ENCODE peak calls at places on chromosomes 13 and 19, in five cellular contexts. L, J, D, F and Q are unnamed samples.

GRCh38 chr13:80339841-80340642 is 884 bp downstream of the SPRY2 start:
- DNase-seq in L (peak; percentile 46), J (peak; percentile 17), D (no peak), F (no peak), Q (no peak)

GRCh38 chr19:38378866-38379265 is 4.5 kb downstream of the PSMD8 start:
- DNase-seq in L (no peak), J (no peak), D (no peak), F (no peak), Q (no peak)

GRCh38 chr13:39189778-39190177 is 151.5 kb downstream of the NHLRC3 start:
- DNase-seq in L (no peak), J (no peak), D (no peak), F (no peak), Q (no peak)

GRCh38 chr13:21321269-21321668 is 137.8 kb downstream of the ZDHHC20 start:
- DNase-seq in L (no peak), J (no peak), D (no peak), F (no peak), Q (no peak)

GRCh38 chr19:47447470-47448359 is 24.0 kb downstream of the SLC8A2 start:
- DNase-seq in L (peak; percentile 30), J (peak; percentile 82), D (no peak), F (peak; percentile 62), Q (no peak)

GRCh38 chr19:30696514-30696913 is 324.3 kb downstream of the ZNF536 start:
- DNase-seq in L (no peak), J (no peak), D (no peak), F (no peak), Q (no peak)

GRCh38 chr13:44667950-44668349 is 91.8 kb upstream of the TSC22D1 start:
- DNase-seq in L (no peak), J (peak; percentile 61), D (no peak), F (no peak), Q (no peak)

GRCh38 chr13:31105020-31105800 is 56.5 kb downstream of the HSPH1 start:
- DNase-seq in L (peak; percentile 53), J (no peak), D (no peak), F (no peak), Q (no peak)

GRCh38 chr13:40153516-40153915 is 498.1 kb downstream of the COG6 start:
- DNase-seq in L (no peak), J (no peak), D (no peak), F (peak; percentile 54), Q (no peak)

GRCh38 chr19:38699027-38699346 is 45.3 kb downstream of the CAPN12 start:
- DNase-seq in L (no peak), J (no peak), D (no peak), F (no peak), Q (no peak)

GRCh38 chr19:53102186-53102585 is 1.0 kb downstream of the ZNF160 start:
- DNase-seq in L (no peak), J (peak; percentile 5), D (no peak), F (no peak), Q (no peak)

GRCh38 chr13:110137677-110138008 is 169.3 kb downstream of the COL4A1 start:
- DNase-seq in L (no peak), J (no peak), D (no peak), F (no peak), Q (no peak)

GRCh38 chr13:69950160-69950559 is 157.5 kb upstream of the ATXN8OS start:
- DNase-seq in L (no peak), J (no peak), D (no peak), F (no peak), Q (no peak)

GRCh38 chr13:97567510-97568243 is 133.7 kb downstream of the RAP2A start:
- DNase-seq in L (peak; percentile 63), J (no peak), D (no peak), F (no peak), Q (no peak)

GRCh38 chr19:5690955-5691204 is 785 bp downstream of the RPL36 start:
- DNase-seq in L (no peak), J (no peak), D (no peak), F (peak; percentile 49), Q (no peak)

GRCh38 chr19:56637976-56638555 is 4.9 kb upstream of the SMIM17 start:
- DNase-seq in L (peak; percentile 43), J (peak; percentile 90), D (peak; percentile 21), F (peak; percentile 15), Q (no peak)

GRCh38 chr13:19057588-19058340 is 123.9 kb downstream of the TUBA3C start:
- DNase-seq in L (peak; percentile 22), J (no peak), D (no peak), F (no peak), Q (peak; percentile 50)

GRCh38 chr19:38665950-38666661 is 18.7 kb downstream of the ACTN4 start:
- DNase-seq in L (peak; percentile 83), J (peak; percentile 90), D (no peak), F (no peak), Q (no peak)

GRCh38 chr19:49340069-49340864 is 5.1 kb downstream of the CD37 start:
- DNase-seq in L (peak; percentile 75), J (no peak), D (no peak), F (no peak), Q (peak; percentile 39)

GRCh38 chr19:51365211-51366049 is 758 bp downstream of the ETFB start:
- DNase-seq in L (no peak), J (no peak), D (no peak), F (peak; percentile 33), Q (no peak)

GRCh38 chr19:29091127-29091526 is 121.8 kb downstream of the UQCRFS1 start:
- DNase-seq in L (no peak), J (no peak), D (no peak), F (no peak), Q (no peak)

GRCh38 chr13:95100525-95101121 is 200.6 kb downstream of the ABCC4 start:
- DNase-seq in L (no peak), J (peak; percentile 74), D (no peak), F (no peak), Q (no peak)

GRCh38 chr19:1173160-1173844 is 766 bp downstream of the SBNO2 start:
- DNase-seq in L (no peak), J (no peak), D (no peak), F (no peak), Q (no peak)

GRCh38 chr13:79481685-79482052 is 714 bp downstream of the NDFIP2 start:
- DNase-seq in L (no peak), J (no peak), D (no peak), F (peak; percentile 30), Q (no peak)

GRCh38 chr19:31957711-31958110 is 387.7 kb upstream of the ZNF507 start:
- DNase-seq in L (no peak), J (no peak), D (no peak), F (no peak), Q (no peak)

GRCh38 chr13:110913322-110913721 is 1.5 kb downstream of the ANKRD10 start:
- DNase-seq in L (no peak), J (no peak), D (no peak), F (peak; percentile 28), Q (no peak)

GRCh38 chr19:42280761-42281174 is 11.7 kb downstream of the CIC start:
- DNase-seq in L (peak; percentile 53), J (no peak), D (no peak), F (no peak), Q (no peak)

GRCh38 chr19:23776507-23777205 is 18.0 kb upstream of the ZNF681 start:
- DNase-seq in L (no peak), J (no peak), D (no peak), F (peak; percentile 12), Q (peak; percentile 70)

GRCh38 chr13:113565526-113566226 is 18.9 kb upstream of the TFDP1 start:
- DNase-seq in L (peak; percentile 24), J (no peak), D (no peak), F (no peak), Q (peak; percentile 74)

GRCh38 chr13:113371061-113371460 is 7.1 kb upstream of the GRTP1 start:
- DNase-seq in L (no peak), J (no peak), D (no peak), F (no peak), Q (no peak)

GRCh38 chr19:2164020-2164988 is 571 bp downstream of the DOT1L start:
- DNase-seq in L (no peak), J (no peak), D (no peak), F (no peak), Q (no peak)

GRCh38 chr13:42215578-42216421 is 56.2 kb upstream of the AKAP11 start:
- DNase-seq in L (no peak), J (peak; percentile 4), D (peak; percentile 15), F (peak; percentile 9), Q (no peak)

GRCh38 chr13:46544811-46545210 is 8.2 kb upstream of the LRCH1 start:
- DNase-seq in L (no peak), J (no peak), D (no peak), F (no peak), Q (no peak)

GRCh38 chr19:45494261-45494916 is 2.5 kb downstream of the RTN2 start:
- DNase-seq in L (no peak), J (no peak), D (no peak), F (no peak), Q (no peak)
- H3K4me3 ChIP-seq in L (no peak overlapping the region), J (no peak overlapping the region), D (no peak overlapping the region), F (no peak overlapping the region), Q (no peak overlapping the region)

GRCh38 chr19:35715355-35715809 is 2.4 kb upstream of the KMT2B start:
- DNase-seq in L (no peak), J (no peak), D (no peak), F (no peak), Q (no peak)
- H3K4me3 ChIP-seq in L (no peak overlapping the region), J (peak overlapping the region; percentile 74), D (no peak overlapping the region), F (no peak overlapping the region), Q (no peak overlapping the region)

DNA sequence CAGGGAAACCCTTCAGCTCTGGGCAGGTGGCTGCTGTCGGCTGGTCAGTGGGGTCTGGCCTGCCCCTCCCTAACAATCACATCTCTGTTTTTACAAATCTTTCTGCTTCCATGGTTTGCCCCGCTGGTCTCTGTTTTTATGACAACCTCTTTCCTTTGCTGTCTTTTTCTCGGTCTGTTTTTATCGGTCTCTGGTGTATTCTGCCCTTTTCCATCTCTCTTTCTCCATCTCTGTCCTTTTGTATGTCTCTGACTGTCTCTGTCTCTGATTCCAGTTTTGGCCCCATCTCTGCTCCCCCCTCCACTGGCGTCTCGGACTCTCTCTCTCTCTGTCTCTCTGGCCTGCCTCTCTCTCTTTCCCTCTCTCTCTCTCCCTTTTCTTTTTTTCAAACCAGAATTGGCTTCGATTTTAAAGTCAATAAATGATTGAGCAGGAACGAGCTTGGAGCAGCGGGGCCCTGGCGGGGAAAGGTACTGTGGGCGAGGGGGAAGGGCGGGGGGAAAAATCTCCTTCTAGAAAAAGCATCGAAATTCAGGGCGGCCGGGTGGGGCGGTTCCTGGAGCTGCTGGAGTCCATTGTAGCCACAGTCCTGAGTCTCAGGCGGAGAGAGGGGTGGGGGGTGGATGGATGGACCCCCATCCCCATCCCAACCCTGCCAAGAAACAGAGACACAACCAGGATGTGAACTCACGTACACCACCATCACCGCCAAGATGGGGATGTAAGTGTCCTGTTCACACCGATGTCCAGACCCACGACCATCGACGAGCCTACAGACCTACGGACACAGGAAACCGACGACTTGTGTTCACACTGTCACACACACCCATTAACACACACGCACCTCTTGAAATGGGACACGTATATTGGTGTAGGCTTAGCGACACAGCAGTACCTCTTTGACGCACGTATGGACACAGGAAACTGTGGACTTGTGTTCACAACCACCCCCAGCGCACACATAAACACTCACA is 3.0 kb downstream of the NFIX start:
- DNase-seq in L (no peak), J (no peak), D (no peak), F (no peak), Q (no peak)
- H3K4me3 ChIP-seq in L (no peak overlapping the region), J (no peak overlapping the region), D (no peak overlapping the region), F (no peak overlapping the region), Q (peak overlapping the region; percentile 92)

GRCh38 chr13:52750713-52751112 is 11.1 kb upstream of the CNMD start:
- DNase-seq in L (no peak), J (no peak), D (no peak), F (no peak), Q (no peak)
- H3K4me3 ChIP-seq in L (no peak overlapping the region), J (no peak overlapping the region), D (no peak overlapping the region), F (no peak overlapping the region), Q (no peak overlapping the region)